ENCODE peak calls at places on chromosomes 2 and 18, in ten cellular contexts. S is endothelial cell of umbilical vein, E is fibroblast of lung, M is IMR-90, R is neuronal stem cell, T is H9, I is K562, P is GM23338, Q is PC-9, L is OCI-LY7. J is an unnamed sample.

GRCh38 chr2:46873632-46874068 is 42.0 kb downstream of the MCFD2 start:
- DNase-seq in S (peak), E (peak), M (peak), R (no peak), T (peak), I (peak), P (no peak), Q (peak), L (no peak), J (peak)

GRCh38 chr18:34158881-34159690 is 65.6 kb downstream of the NOL4 start:
- DNase-seq in S (peak), E (peak), M (peak), R (peak), T (peak), I (no peak), P (peak), Q (no peak), L (no peak), J (peak)

GRCh38 chr2:181235683-181236459 is 221.3 kb upstream of the ITGA4 start:
- DNase-seq in S (no peak), E (no peak), M (no peak), R (no peak), T (no peak), I (no peak), P (no peak), Q (no peak), L (no peak), J (no peak)

GRCh38 chr18:28015671-28016070 is 161.3 kb downstream of the CDH2 start:
- DNase-seq in S (no peak), E (no peak), M (no peak), R (no peak), T (peak), I (no peak), P (peak), Q (no peak), L (no peak), J (no peak)

GRCh38 chr2:231716641-231717280 is 8.4 kb downstream of the PTMA start:
- DNase-seq in S (no peak), E (no peak), M (peak), R (no peak), T (no peak), I (no peak), P (no peak), Q (no peak), L (peak), J (no peak)

GRCh38 chr2:33215983-33216382 is 260.5 kb upstream of the RASGRP3 start:
- DNase-seq in S (no peak), E (no peak), M (no peak), R (no peak), T (no peak), I (no peak), P (no peak), Q (no peak), L (no peak), J (no peak)

GRCh38 chr18:45518770-45519169 is 96.5 kb upstream of the SLC14A2 start:
- DNase-seq in S (no peak), E (no peak), M (no peak), R (no peak), T (no peak), I (no peak), P (no peak), Q (no peak), L (no peak), J (no peak)

GRCh38 chr2:217825469-217826235 is 177.1 kb downstream of the TNS1 start:
- DNase-seq in S (no peak), E (no peak), M (no peak), R (no peak), T (no peak), I (no peak), P (no peak), Q (no peak), L (no peak), J (no peak)

GRCh38 chr2:112033600-112033999 is 21.5 kb upstream of the TMEM87B start:
- DNase-seq in S (no peak), E (peak), M (peak), R (no peak), T (no peak), I (no peak), P (no peak), Q (peak), L (no peak), J (peak)

GRCh38 chr2:158735822-158736580 is 59.1 kb upstream of the DAPL1 start:
- DNase-seq in S (no peak), E (no peak), M (no peak), R (no peak), T (no peak), I (no peak), P (no peak), Q (no peak), L (no peak), J (no peak)

GRCh38 chr18:27040796-27041195 is 144.3 kb downstream of the CHST9 start:
- DNase-seq in S (no peak), E (no peak), M (no peak), R (no peak), T (no peak), I (no peak), P (no peak), Q (no peak), L (no peak), J (no peak)

GRCh38 chr2:36560726-36561125 is 37.2 kb downstream of the FEZ2 start:
- DNase-seq in S (peak), E (no peak), M (no peak), R (no peak), T (no peak), I (no peak), P (no peak), Q (no peak), L (no peak), J (no peak)

GRCh38 chr2:36564377-36564930 is 33.5 kb downstream of the FEZ2 start:
- DNase-seq in S (peak), E (no peak), M (no peak), R (no peak), T (no peak), I (no peak), P (no peak), Q (peak), L (no peak), J (no peak)

GRCh38 chr2:36562245-36562644 is 35.7 kb downstream of the FEZ2 start:
- DNase-seq in S (peak), E (peak), M (peak), R (no peak), T (no peak), I (no peak), P (no peak), Q (no peak), L (no peak), J (peak)

GRCh38 chr2:36561223-36561944 is 36.6 kb downstream of the FEZ2 start:
- DNase-seq in S (peak), E (peak), M (peak), R (no peak), T (no peak), I (no peak), P (peak), Q (peak), L (no peak), J (peak)

GRCh38 chr2:36562973-36563532 is 34.9 kb downstream of the FEZ2 start:
- DNase-seq in S (peak), E (peak), M (peak), R (no peak), T (no peak), I (no peak), P (no peak), Q (peak), L (no peak), J (peak)
- H2AFZ ChIP-seq in S (no peak), E (no peak), M (no peak), R (no peak), T (no peak), I (no peak), P (no peak), Q (no peak), L (no peak), J (no peak)

GRCh38 chr2:241561811-241562210 is 3.3 kb downstream of the BOK start:
- DNase-seq in S (peak), E (peak), M (peak), R (no peak), T (peak), I (no peak), P (no peak), Q (peak), L (no peak), J (peak)
- H3K4me2 ChIP-seq in S (no peak), E (peak), M (peak), R (no peak), T (no peak), I (no peak), P (no peak), Q (peak), L (no peak), J (peak)

GRCh38 chr2:18123211-18123570 is 244.7 kb downstream of the KCNS3 start:
- DNase-seq in S (no peak), E (no peak), M (no peak), R (no peak), T (no peak), I (no peak), P (no peak), Q (no peak), L (no peak), J (no peak)
- H2AFZ ChIP-seq in S (no peak), E (no peak), M (no peak), R (no peak), T (no peak), I (no peak), P (no peak), Q (no peak), L (no peak), J (no peak)

DNA sequence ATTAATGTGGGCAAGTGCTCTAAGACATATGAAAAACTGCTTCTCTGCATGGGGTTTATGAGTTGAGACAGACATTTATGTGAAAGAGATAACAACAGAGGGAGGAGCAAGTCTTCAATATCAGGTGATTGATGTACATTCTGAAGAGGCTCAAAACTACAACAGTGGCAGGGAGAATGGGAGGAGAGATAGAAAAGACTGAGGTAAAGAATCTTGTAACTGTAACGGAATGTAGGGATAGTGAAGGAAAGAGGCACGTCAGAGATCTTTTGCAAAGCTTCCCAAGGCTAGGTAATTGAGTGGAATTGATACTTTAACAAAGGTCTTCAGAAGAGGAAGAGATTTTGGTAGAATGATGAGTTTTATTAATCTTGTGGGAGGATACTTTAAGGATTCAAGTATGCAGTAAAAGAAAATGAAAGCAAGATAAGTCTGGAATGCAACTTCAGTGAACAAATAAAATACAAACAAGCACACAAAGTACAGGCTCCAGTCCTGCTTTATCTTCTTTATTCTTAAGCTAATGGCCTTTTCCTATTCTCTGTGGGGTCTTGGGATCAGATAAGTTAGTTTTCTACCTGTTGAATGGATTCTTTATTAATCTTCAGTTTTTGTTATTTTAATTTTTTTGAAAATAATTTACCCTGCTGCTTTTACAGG is 15.0 kb downstream of the SMAD4 start:
- DNase-seq in S (no peak), E (no peak), M (no peak), R (peak), T (no peak), I (no peak), P (peak), Q (no peak), L (no peak), J (peak)
- H3K4me2 ChIP-seq in S (no peak), E (peak), M (peak), R (no peak), T (no peak), I (no peak), P (peak), Q (no peak), L (no peak), J (peak)